ENCODE peak calls at places on chromosomes 2 and 18, in five cellular contexts. F is aorta; J is CD8-positive, alpha-beta T cell; M is CD4-positive, alpha-beta T cell; B is ovary. N is an unnamed sample.

GRCh38 chr2:33236457-33236856 is 240.0 kb upstream of the RASGRP3 start:
- DNase-seq in F (no peak), J (no peak), M (no peak), B (no peak), N (no peak)

GRCh38 chr2:106026271-106027190 is 167.6 kb downstream of the UXS1 start:
- DNase-seq in F (no peak), J (no peak), M (no peak), B (no peak), N (no peak)

GRCh38 chr2:78589871-78590270 is 435.6 kb upstream of the REG3G start:
- DNase-seq in F (no peak), J (no peak), M (no peak), B (no peak), N (no peak)

GRCh38 chr2:157476915-157477709 is 33.2 kb upstream of the CYTIP start:
- DNase-seq in F (no peak), J (no peak), M (no peak), B (no peak), N (no peak)

GRCh38 chr18:7062844-7063243 is 54.8 kb downstream of the LAMA1 start:
- DNase-seq in F (no peak), J (no peak), M (no peak), B (no peak), N (no peak)

GRCh38 chr2:8563814-8564474 is 117.9 kb upstream of the ID2 start:
- DNase-seq in F (peak; percentile 30), J (no peak), M (no peak), B (peak; percentile 8), N (no peak)

GRCh38 chr2:207255565-207255964 is 89.8 kb upstream of the KLF7 start:
- DNase-seq in F (no peak), J (no peak), M (no peak), B (no peak), N (no peak)

GRCh38 chr2:215059724-215060123 is 78.7 kb downstream of the ABCA12 start:
- DNase-seq in F (no peak), J (no peak), M (no peak), B (no peak), N (no peak)

GRCh38 chr2:170554278-170554955 is 160.7 kb upstream of the SP5 start:
- DNase-seq in F (peak; percentile 84), J (no peak), M (no peak), B (no peak), N (no peak)

GRCh38 chr2:37894601-37895000 is 30.5 kb upstream of the RMDN2 start:
- DNase-seq in F (no peak), J (no peak), M (no peak), B (no peak), N (no peak)

GRCh38 chr2:224819075-224819474 is 102.9 kb upstream of the CCDC195 start:
- DNase-seq in F (no peak), J (no peak), M (no peak), B (no peak), N (no peak)

GRCh38 chr18:33440011-33440383 is 524 bp downstream of the CCDC178 start:
- DNase-seq in F (peak; percentile 46), J (no peak), M (no peak), B (peak; percentile 61), N (peak; percentile 35)

GRCh38 chr2:39264733-39265132 is 21.0 kb upstream of the CDKL4 start:
- DNase-seq in F (no peak), J (no peak), M (no peak), B (no peak), N (no peak)

DNA sequence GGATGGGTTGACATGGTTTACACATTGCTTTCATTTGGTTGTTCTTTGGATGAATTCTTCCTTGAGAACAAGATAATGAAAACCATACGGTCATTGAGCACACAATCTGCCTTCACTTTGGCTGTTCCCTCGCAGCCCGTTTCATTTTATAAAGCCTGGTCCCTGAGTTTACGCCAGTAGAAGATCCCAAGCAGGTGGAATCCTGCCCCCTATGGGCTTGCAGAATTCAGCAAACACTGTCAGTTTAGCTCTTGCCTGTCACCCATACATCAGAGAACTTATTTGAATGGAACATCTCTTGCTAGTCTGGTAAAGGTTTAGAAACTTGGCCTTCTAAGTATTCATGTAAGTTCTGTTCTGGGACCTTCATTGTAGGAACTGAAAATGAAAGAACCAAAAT is 666.4 kb upstream of the ZEB2 start:
- DNase-seq in F (no peak), J (no peak), M (no peak), B (peak; percentile 20), N (peak; percentile 13)
- H3K27ac ChIP-seq in F (no peak overlapping the region), J (no peak overlapping the region), M (no peak overlapping the region), B (no peak overlapping the region), N (no peak overlapping the region)

DNA sequence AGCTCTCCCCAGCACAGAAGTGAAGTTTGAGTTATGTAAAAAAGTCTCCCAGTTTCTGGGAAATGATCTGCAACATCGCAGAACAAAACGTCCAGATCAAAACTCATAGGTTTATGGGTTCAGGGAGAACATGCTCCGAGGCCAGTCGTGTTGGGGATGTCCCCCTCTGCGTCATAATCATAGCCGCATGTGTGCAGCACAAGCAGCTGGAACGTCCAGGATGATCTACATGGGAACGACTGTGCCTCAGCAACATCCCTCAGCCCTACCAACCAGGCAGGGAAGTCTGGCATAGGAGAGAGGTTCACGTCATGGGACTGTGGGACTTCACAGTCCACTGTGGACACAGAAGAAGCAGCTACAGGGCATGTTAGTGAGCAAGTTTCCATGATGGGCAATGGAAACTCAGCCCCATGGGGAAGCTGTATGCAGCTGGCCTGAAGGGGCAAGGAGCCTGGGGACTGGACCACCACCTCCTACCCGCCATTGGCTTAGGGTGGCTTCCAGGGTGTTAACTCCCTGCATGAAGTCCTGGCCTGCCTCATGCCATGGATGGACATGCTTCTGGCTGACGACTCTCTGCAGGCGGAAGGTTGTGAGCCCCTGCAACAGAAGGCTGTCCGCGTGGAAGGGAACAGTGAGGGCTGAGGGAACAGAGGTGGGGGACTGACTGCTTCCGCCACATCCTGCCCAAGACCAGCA is 96.9 kb downstream of the COPS8 start:
- DNase-seq in F (no peak), J (no peak), M (no peak), B (peak; percentile 65), N (no peak)
- H3K27ac ChIP-seq in F (no peak overlapping the region), J (no peak overlapping the region), M (no peak overlapping the region), B (peak overlapping the region; percentile 25), N (no peak overlapping the region)

DNA sequence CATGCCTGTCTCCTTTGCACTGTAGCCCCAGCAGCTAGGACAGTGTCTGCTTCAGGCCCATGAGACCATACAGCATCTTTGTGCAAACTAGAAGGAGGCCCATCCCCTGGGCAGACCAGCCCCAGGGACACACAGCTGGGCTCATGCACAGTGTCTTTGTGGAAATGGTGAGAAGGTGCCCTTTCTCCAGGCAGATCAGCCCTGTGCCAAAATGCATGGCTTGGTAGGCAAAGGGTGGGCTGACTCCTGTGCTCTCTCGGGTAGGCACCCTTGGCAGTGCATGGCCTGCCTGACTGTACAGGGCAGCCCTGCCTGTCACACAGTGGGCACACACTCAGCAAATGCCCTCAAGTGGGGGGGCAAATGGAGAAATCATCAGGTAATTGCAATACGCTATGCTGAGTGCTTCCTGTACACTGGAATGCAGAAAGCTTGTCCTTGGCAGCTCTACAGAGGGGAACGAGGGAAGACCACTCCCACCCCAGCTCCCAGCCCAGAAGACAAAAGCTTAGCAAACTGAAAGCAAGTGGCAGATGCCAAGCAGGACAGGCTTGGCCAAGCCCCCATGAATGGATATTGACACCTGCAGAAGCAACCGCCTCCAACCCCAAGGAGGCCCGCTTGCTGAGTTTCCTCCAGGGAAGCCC is 21.6 kb downstream of the TNS1 start:
- DNase-seq in F (no peak), J (no peak), M (no peak), B (no peak), N (no peak)
- H3K27ac ChIP-seq in F (no peak overlapping the region), J (no peak overlapping the region), M (no peak overlapping the region), B (no peak overlapping the region), N (no peak overlapping the region)

GRCh38 chr2:3465328-3465727 is 54.0 kb downstream of the ADI1 start:
- DNase-seq in F (no peak), J (no peak), M (no peak), B (no peak), N (no peak)
- H3K27ac ChIP-seq in F (no peak overlapping the region), J (no peak overlapping the region), M (no peak overlapping the region), B (no peak overlapping the region), N (no peak overlapping the region)

DNA sequence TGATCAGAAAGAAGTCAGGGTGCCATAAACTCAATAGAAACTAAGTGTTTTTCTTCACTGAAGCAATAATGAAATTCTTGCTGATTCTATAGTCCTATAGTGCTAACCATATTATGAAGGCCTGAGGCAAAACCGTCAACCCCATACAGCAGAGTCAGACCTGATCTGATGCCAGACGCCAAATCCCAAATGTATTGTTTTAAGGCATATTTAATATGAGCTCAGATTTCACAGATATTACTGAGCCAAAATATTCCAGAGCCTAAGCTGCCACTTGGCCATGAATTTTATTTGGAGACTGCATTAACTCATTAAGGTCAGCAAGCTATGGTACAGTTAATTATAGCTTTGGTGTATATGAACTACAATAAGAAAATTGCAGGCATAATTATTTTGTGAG is 53.4 kb downstream of the SCN1A start:
- DNase-seq in F (no peak), J (no peak), M (no peak), B (no peak), N (no peak)
- H3K27ac ChIP-seq in F (no peak overlapping the region), J (no peak overlapping the region), M (no peak overlapping the region), B (no peak overlapping the region), N (no peak overlapping the region)

GRCh38 chr2:2326053-2326452 is 5.0 kb downstream of the MYT1L start:
- DNase-seq in F (no peak), J (no peak), M (no peak), B (no peak), N (no peak)
- H3K27ac ChIP-seq in F (no peak overlapping the region), J (no peak overlapping the region), M (no peak overlapping the region), B (no peak overlapping the region), N (no peak overlapping the region)

GRCh38 chr2:46064396-46064795 is 232.8 kb upstream of the EPAS1 start:
- DNase-seq in F (no peak), J (no peak), M (no peak), B (no peak), N (no peak)
- H3K27ac ChIP-seq in F (no peak overlapping the region), J (no peak overlapping the region), M (no peak overlapping the region), B (no peak overlapping the region), N (no peak overlapping the region)

DNA sequence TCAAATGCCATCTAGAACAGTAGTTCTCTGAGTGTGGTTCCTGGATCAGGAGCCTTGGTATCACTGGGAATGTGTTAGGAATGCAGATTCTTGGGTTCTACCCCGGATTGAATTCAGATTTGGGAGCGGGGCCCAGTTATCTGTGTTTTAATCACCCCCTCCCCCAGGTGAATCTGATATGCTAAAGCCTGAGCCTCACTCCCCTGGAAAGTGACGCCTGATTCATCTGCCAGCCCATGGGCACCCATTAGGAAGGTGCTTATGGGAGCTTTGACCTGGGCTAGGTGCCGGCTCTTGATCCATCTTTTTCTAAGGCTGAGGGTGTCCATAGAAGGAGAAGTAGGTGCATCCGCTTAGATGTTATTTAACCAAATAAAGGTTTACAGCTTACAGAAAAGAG is 199.4 kb downstream of the NEDD4L start:
- DNase-seq in F (no peak), J (no peak), M (no peak), B (no peak), N (no peak)
- H3K27ac ChIP-seq in F (no peak overlapping the region), J (no peak overlapping the region), M (no peak overlapping the region), B (no peak overlapping the region), N (no peak overlapping the region)